ENCODE peak calls at places on chromosomes 7 and 10, in six cellular contexts. Z is fibroblast of mammary gland, T is A549, N is cardiac fibroblast, L is neural progenitor cell, E is ovary. A is an unnamed sample.

GRCh38 chr7:105862276-105862675 is 14.1 kb downstream of the ATXN7L1 start:
- DNase-seq in Z (no peak), T (no peak), N (no peak), L (no peak), E (no peak), A (no peak)

GRCh38 chr10:3096149-3096548 is 28.8 kb downstream of the PFKP start:
- DNase-seq in Z (peak), T (no peak), N (peak), L (no peak), E (no peak), A (no peak)

GRCh38 chr10:14588084-14588937 is 186.4 kb downstream of the FAM107B start:
- DNase-seq in Z (peak), T (peak), N (peak), L (no peak), E (no peak), A (peak)

GRCh38 chr10:77165445-77166316 is 471.9 kb downstream of the KCNMA1 start:
- DNase-seq in Z (peak), T (peak), N (peak), L (peak), E (no peak), A (peak)

GRCh38 chr7:27994639-27995038 is 186.0 kb downstream of the JAZF1 start:
- DNase-seq in Z (peak), T (no peak), N (no peak), L (no peak), E (no peak), A (no peak)

GRCh38 chr10:124522903-124523260 is 61.3 kb downstream of the LHPP start:
- DNase-seq in Z (no peak), T (no peak), N (no peak), L (peak), E (peak), A (no peak)

GRCh38 chr10:31197886-31198285 is 121.1 kb upstream of the ZEB1 start:
- DNase-seq in Z (peak), T (no peak), N (no peak), L (no peak), E (no peak), A (no peak)

GRCh38 chr10:96663794-96664193 is 56.5 kb downstream of the PIK3AP1 start:
- DNase-seq in Z (no peak), T (no peak), N (no peak), L (no peak), E (no peak), A (no peak)

GRCh38 chr10:14750900-14751575 is 23.7 kb downstream of the FAM107B start:
- DNase-seq in Z (no peak), T (no peak), N (no peak), L (no peak), E (no peak), A (peak)

GRCh38 chr10:113945075-113945686 is 90.7 kb downstream of the NHLRC2 start:
- DNase-seq in Z (peak), T (no peak), N (peak), L (no peak), E (no peak), A (peak)

GRCh38 chr10:95560288-95561199 is 627 bp downstream of the SORBS1 start:
- DNase-seq in Z (peak), T (peak), N (peak), L (peak), E (peak), A (no peak)

GRCh38 chr7:150417239-150417638 is 33.2 kb upstream of the GIMAP8 start:
- DNase-seq in Z (no peak), T (no peak), N (no peak), L (no peak), E (no peak), A (no peak)

GRCh38 chr7:102081244-102081627 is 205.4 kb upstream of the SH2B2 start:
- DNase-seq in Z (no peak), T (no peak), N (no peak), L (no peak), E (no peak), A (no peak)

GRCh38 chr7:124566576-124566975 is 199.0 kb downstream of the GPR37 start:
- DNase-seq in Z (no peak), T (peak), N (peak), L (peak), E (no peak), A (peak)

GRCh38 chr10:93410697-93411348 is 71.3 kb downstream of the MYOF start:
- DNase-seq in Z (no peak), T (no peak), N (no peak), L (no peak), E (no peak), A (no peak)

GRCh38 chr7:95901006-95901405 is 128.7 kb downstream of the DYNC1I1 start:
- DNase-seq in Z (no peak), T (no peak), N (no peak), L (no peak), E (no peak), A (no peak)

GRCh38 chr10:44862006-44862751 is 49.0 kb upstream of the TMEM72 start:
- DNase-seq in Z (no peak), T (no peak), N (no peak), L (no peak), E (no peak), A (no peak)

GRCh38 chr7:64559206-64559605 is 3.7 kb downstream of the ZNF680 start:
- DNase-seq in Z (peak), T (no peak), N (peak), L (no peak), E (no peak), A (no peak)

GRCh38 chr7:104772405-104772821 is 241.6 kb upstream of the KMT2E start:
- DNase-seq in Z (no peak), T (no peak), N (no peak), L (peak), E (no peak), A (no peak)

GRCh38 chr7:71843677-71844076 is 568.5 kb downstream of the CALN1 start:
- DNase-seq in Z (no peak), T (no peak), N (no peak), L (no peak), E (no peak), A (no peak)

GRCh38 chr10:110865184-110865803 is 6.4 kb upstream of the PDCD4 start:
- DNase-seq in Z (peak), T (no peak), N (peak), L (peak), E (no peak), A (no peak)

GRCh38 chr10:131656446-131656845 is 244.4 kb upstream of the PPP2R2D start:
- DNase-seq in Z (no peak), T (no peak), N (no peak), L (no peak), E (no peak), A (no peak)

GRCh38 chr10:97291357-97292096 is 910 bp downstream of the ARHGAP19 start:
- DNase-seq in Z (no peak), T (no peak), N (no peak), L (no peak), E (no peak), A (no peak)

GRCh38 chr7:66138994-66139752 is 24.5 kb downstream of the CRCP start:
- DNase-seq in Z (no peak), T (no peak), N (no peak), L (no peak), E (no peak), A (no peak)

GRCh38 chr10:63707254-63707910 is 186.2 kb downstream of the REEP3 start:
- DNase-seq in Z (peak), T (peak), N (peak), L (no peak), E (no peak), A (peak)

GRCh38 chr10:122263971-122264370 is 7.1 kb upstream of the BTBD16 start:
- DNase-seq in Z (peak), T (no peak), N (peak), L (no peak), E (no peak), A (peak)

GRCh38 chr7:30924624-30925023 is 13.0 kb downstream of the AQP1 start:
- DNase-seq in Z (no peak), T (no peak), N (no peak), L (no peak), E (peak), A (no peak)

GRCh38 chr10:15037691-15038090 is 6.1 kb upstream of the OLAH start:
- DNase-seq in Z (no peak), T (no peak), N (no peak), L (no peak), E (no peak), A (no peak)

GRCh38 chr10:113802997-113803396 is 50.9 kb downstream of the DCLRE1A start:
- DNase-seq in Z (no peak), T (no peak), N (no peak), L (no peak), E (no peak), A (no peak)

GRCh38 chr10:30000802-30001571 is 58.4 kb downstream of the JCAD start:
- DNase-seq in Z (peak), T (no peak), N (peak), L (no peak), E (no peak), A (peak)

GRCh38 chr10:25758511-25758910 is 175.5 kb upstream of the MYO3A start:
- DNase-seq in Z (no peak), T (no peak), N (no peak), L (no peak), E (no peak), A (no peak)

GRCh38 chr10:12799746-12800145 is 201.8 kb downstream of the CCDC3 start:
- DNase-seq in Z (no peak), T (no peak), N (no peak), L (peak), E (no peak), A (no peak)

GRCh38 chr10:12797471-12798262 is 203.8 kb downstream of the CCDC3 start:
- DNase-seq in Z (no peak), T (no peak), N (no peak), L (no peak), E (no peak), A (no peak)

GRCh38 chr10:12799144-12799543 is 202.4 kb downstream of the CCDC3 start:
- DNase-seq in Z (no peak), T (no peak), N (no peak), L (no peak), E (no peak), A (no peak)

GRCh38 chr10:12801214-12802087 is 200.1 kb downstream of the CCDC3 start:
- DNase-seq in Z (no peak), T (no peak), N (no peak), L (no peak), E (no peak), A (no peak)

DNA sequence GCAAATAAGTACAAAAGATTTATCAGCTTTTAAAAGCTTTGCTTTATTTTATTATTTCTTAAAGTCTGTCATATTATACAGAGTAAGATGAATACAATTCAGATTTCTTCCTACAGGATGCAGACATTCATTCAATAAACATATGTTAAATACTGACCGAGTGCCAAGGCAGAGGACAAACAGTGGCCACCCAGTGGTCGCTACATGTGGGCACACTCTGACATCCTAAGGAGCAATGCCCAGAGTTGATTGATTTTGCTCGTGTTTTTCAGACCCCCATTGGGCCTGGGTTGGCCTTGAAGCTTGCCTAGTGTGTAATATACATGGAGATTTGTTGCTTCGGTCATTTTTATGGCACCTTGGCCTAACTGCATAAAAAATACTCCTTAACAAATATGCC is 201.2 kb downstream of the CCDC3 start:
- DNase-seq in Z (no peak), T (no peak), N (no peak), L (no peak), E (no peak), A (no peak)
- TF ChIP-seq CTCF in Z (peak), T (no peak), N (peak), L (peak), E (no peak), A (no peak)

GRCh38 chr10:38094923-38095574 is 912 bp downstream of the ZNF37A start:
- DNase-seq in Z (peak), T (peak), N (peak), L (no peak), E (no peak), A (no peak)
- H3K4me3 ChIP-seq in Z (peak), T (peak), N (peak), L (peak), E (peak), A (peak)

GRCh38 chr7:132476541-132476940 is 99.7 kb downstream of the PLXNA4 start:
- DNase-seq in Z (no peak), T (no peak), N (no peak), L (no peak), E (no peak), A (no peak)
- TF ChIP-seq CTCF in Z (no peak), T (no peak), N (no peak), L (no peak), E (no peak), A (no peak)

GRCh38 chr7:25850730-25851129 is 301.3 kb upstream of the NFE2L3 start:
- DNase-seq in Z (no peak), T (no peak), N (no peak), L (no peak), E (no peak), A (no peak)

GRCh38 chr7:25852995-25853713 is 298.8 kb upstream of the NFE2L3 start:
- DNase-seq in Z (no peak), T (no peak), N (no peak), L (no peak), E (no peak), A (no peak)

GRCh38 chr7:25851332-25852248 is 300.4 kb upstream of the NFE2L3 start:
- DNase-seq in Z (peak), T (peak), N (peak), L (peak), E (peak), A (no peak)

GRCh38 chr7:25854059-25854458 is 297.9 kb upstream of the NFE2L3 start:
- DNase-seq in Z (no peak), T (no peak), N (no peak), L (peak), E (no peak), A (no peak)

GRCh38 chr7:25852249-25852994 is 299.6 kb upstream of the NFE2L3 start:
- DNase-seq in Z (peak), T (no peak), N (peak), L (peak), E (peak), A (no peak)
- H3K4me3 ChIP-seq in Z (peak), T (peak), N (no peak), L (peak), E (peak), A (no peak)

GRCh38 chr7:44791278-44792219 is 4.9 kb upstream of the PPIA start:
- DNase-seq in Z (peak), T (no peak), N (peak), L (no peak), E (no peak), A (no peak)
- TF ChIP-seq CTCF in Z (peak), T (no peak), N (peak), L (no peak), E (no peak), A (no peak)

GRCh38 chr10:58511765-58512469 is 755 bp upstream of the BICC1 start:
- DNase-seq in Z (peak), T (no peak), N (peak), L (peak), E (peak), A (no peak)
- H3K4me3 ChIP-seq in Z (peak), T (peak), N (peak), L (peak), E (peak), A (peak)

GRCh38 chr7:12431886-12432285 is 28.2 kb upstream of the VWDE start:
- DNase-seq in Z (peak), T (no peak), N (no peak), L (peak), E (no peak), A (no peak)

GRCh38 chr7:12434012-12434642 is 30.5 kb upstream of the VWDE start:
- DNase-seq in Z (peak), T (no peak), N (no peak), L (no peak), E (no peak), A (no peak)

GRCh38 chr7:12436126-12436525 is 32.5 kb upstream of the VWDE start:
- DNase-seq in Z (peak), T (no peak), N (no peak), L (no peak), E (no peak), A (no peak)

GRCh38 chr7:12440229-12440628 is 36.6 kb upstream of the VWDE start:
- DNase-seq in Z (no peak), T (no peak), N (no peak), L (no peak), E (no peak), A (no peak)

DNA sequence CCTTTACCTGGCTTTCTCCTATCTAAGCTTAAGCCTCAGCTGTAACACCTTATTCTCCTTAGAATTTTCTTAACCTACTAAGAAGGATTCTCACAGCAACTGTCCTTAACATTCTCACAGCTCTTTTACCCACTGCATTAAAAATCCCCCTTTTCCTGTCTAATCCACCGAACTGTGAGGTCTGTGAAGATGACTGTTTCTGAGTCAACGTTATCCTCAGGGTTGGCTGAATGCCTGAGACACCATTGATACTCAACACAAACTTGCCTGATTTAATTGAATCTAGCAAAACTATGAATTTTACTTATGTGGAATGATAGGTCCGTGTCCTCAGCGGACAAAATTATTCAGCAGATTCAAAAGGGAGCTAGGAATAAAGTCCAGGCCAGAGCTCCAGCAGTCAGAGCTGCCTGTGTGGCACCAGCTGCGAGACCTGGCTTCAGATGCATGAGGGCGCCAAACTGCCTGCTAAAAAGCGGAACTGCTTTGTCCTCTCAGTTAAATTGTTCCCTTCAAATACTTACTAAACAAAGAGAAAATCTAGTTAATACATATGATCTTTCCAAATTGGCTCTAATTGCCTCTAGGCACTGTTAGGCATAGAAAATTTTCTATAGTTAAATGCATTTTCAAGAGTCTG is 33.4 kb upstream of the VWDE start:
- DNase-seq in Z (peak), T (no peak), N (peak), L (peak), E (no peak), A (no peak)
- TF ChIP-seq CTCF in Z (peak), T (peak), N (peak), L (peak), E (no peak), A (no peak)

DNA sequence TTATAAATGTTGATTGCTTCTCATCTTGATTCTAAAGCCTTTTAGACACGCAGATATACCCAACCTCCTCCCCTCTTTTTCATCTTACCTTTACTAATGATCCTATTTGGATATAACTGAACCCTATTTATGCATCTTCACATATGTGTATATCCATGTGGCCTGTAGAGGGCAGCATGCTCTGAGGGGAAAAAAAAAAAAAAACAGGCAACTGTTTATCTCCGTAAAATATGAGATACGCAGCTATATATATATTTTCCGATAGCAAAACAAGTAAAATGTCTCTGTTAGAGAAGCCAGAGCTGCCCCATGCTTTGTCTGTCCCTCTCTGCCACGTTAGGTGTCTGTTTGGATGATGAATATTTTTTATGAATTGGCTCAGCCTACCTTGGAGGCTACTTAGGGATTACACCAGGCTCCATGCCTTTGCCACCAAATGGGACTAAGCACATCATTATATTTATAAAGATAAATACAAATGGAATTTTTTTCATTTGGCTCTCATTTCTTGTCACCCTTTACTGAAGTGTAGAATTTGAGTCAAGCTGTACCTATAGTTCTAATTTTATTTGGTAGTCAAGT is 174.8 kb upstream of the FZD1 start:
- DNase-seq in Z (peak), T (peak), N (peak), L (peak), E (no peak), A (peak)
- H3K4me3 ChIP-seq in Z (peak), T (no peak), N (no peak), L (no peak), E (peak), A (no peak)

DNA sequence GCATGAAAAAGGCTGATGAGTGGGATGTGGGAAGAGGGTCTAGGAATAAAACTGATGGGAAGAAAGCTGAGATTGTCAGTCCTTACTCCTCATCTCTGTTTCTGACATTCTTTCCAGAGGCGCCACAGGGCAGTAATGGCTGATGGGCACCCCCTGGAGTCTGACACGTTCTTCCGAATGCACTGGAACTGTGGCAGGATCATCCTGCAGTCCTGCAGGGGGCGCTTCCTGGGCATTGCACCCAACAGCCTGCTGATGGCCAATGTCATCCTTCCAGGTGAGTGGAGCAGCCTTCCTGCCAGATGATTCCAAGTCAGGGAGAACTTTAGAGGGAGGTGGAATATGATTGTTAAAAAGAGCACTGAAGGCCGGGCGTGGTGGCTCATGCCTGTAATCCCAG is 4.8 kb downstream of the FSCN3 start:
- DNase-seq in Z (peak), T (peak), N (no peak), L (peak), E (no peak), A (no peak)
- TF ChIP-seq CTCF in Z (peak), T (no peak), N (peak), L (peak), E (no peak), A (peak)

A was measured in HFF-Myc.